ENCODE peak calls at places on chromosomes 2 and 18, in eight cellular contexts. One of them, this sample, is unnamed.

GRCh38 chr2:215465246-215465645 is 29.4 kb upstream of the FN1 start:
- DNase-seq in transverse colon: no peak
- DNase-seq in K562: no peak
- DNase-seq in suprapubic skin: no peak
- DNase-seq in upper lobe of left lung: no peak
- DNase-seq in HCT116: no peak
- DNase-seq in stomach: no peak
- DNase-seq in GM12878: no peak
- DNase-seq in this sample: no peak

GRCh38 chr2:106161938-106162814 is 31.9 kb downstream of the UXS1 start:
- DNase-seq in HCT116: peak; percentile 75
- DNase-seq in transverse colon: no peak
- DNase-seq in upper lobe of left lung: no peak
- DNase-seq in GM12878: no peak
- DNase-seq in K562: no peak
- DNase-seq in stomach: peak; percentile 38
- DNase-seq in suprapubic skin: no peak
- DNase-seq in this sample: no peak

GRCh38 chr2:95309599-95309998 is 12.5 kb downstream of the KCNIP3 start:
- DNase-seq in K562: no peak
- DNase-seq in stomach: no peak
- DNase-seq in GM12878: no peak
- DNase-seq in upper lobe of left lung: no peak
- DNase-seq in HCT116: no peak
- DNase-seq in transverse colon: no peak
- DNase-seq in suprapubic skin: no peak
- DNase-seq in this sample: no peak

GRCh38 chr2:176001903-176002683 is at the start of gene LNPK:
- DNase-seq in stomach: peak; percentile 94
- DNase-seq in suprapubic skin: peak; percentile 94
- DNase-seq in upper lobe of left lung: peak; percentile 99
- DNase-seq in transverse colon: peak; percentile 96
- DNase-seq in HCT116: peak; percentile 55
- DNase-seq in K562: peak; percentile 98
- DNase-seq in GM12878: peak; percentile 50
- DNase-seq in this sample: peak; percentile 98

GRCh38 chr2:15744820-15745219 is 153.2 kb downstream of the DDX1 start:
- DNase-seq in suprapubic skin: no peak
- DNase-seq in stomach: no peak
- DNase-seq in K562: no peak
- DNase-seq in HCT116: no peak
- DNase-seq in GM12878: no peak
- DNase-seq in transverse colon: no peak
- DNase-seq in upper lobe of left lung: no peak
- DNase-seq in this sample: no peak

GRCh38 chr2:23900927-23901322 is 26.0 kb downstream of the ATAD2B start:
- DNase-seq in K562: no peak
- DNase-seq in GM12878: no peak
- DNase-seq in stomach: no peak
- DNase-seq in HCT116: peak; percentile 31
- DNase-seq in suprapubic skin: no peak
- DNase-seq in transverse colon: peak; percentile 23
- DNase-seq in upper lobe of left lung: no peak
- DNase-seq in this sample: no peak

GRCh38 chr2:37555457-37555856 is 116.0 kb downstream of the CDC42EP3 start:
- DNase-seq in K562: no peak
- DNase-seq in HCT116: no peak
- DNase-seq in suprapubic skin: no peak
- DNase-seq in stomach: no peak
- DNase-seq in GM12878: no peak
- DNase-seq in transverse colon: no peak
- DNase-seq in upper lobe of left lung: no peak
- DNase-seq in this sample: no peak

GRCh38 chr18:44079602-44080001 is 601.1 kb upstream of the SETBP1 start:
- DNase-seq in K562: no peak
- DNase-seq in stomach: no peak
- DNase-seq in suprapubic skin: no peak
- DNase-seq in upper lobe of left lung: no peak
- DNase-seq in HCT116: no peak
- DNase-seq in transverse colon: no peak
- DNase-seq in GM12878: no peak
- DNase-seq in this sample: no peak

GRCh38 chr2:46416739-46417403 is 62.5 kb upstream of the TMEM247 start:
- DNase-seq in HCT116: no peak
- DNase-seq in stomach: no peak
- DNase-seq in K562: no peak
- DNase-seq in GM12878: no peak
- DNase-seq in transverse colon: no peak
- DNase-seq in suprapubic skin: no peak
- DNase-seq in upper lobe of left lung: no peak
- DNase-seq in this sample: no peak

GRCh38 chr2:12766421-12766879 is 49.7 kb downstream of the TRIB2 start:
- DNase-seq in suprapubic skin: no peak
- DNase-seq in transverse colon: no peak
- DNase-seq in stomach: no peak
- DNase-seq in GM12878: no peak
- DNase-seq in K562: no peak
- DNase-seq in HCT116: no peak
- DNase-seq in upper lobe of left lung: no peak
- DNase-seq in this sample: peak; percentile 68

GRCh38 chr2:189350515-189351209 is 90.6 kb upstream of the WDR75 start:
- DNase-seq in suprapubic skin: no peak
- DNase-seq in K562: no peak
- DNase-seq in upper lobe of left lung: no peak
- DNase-seq in HCT116: no peak
- DNase-seq in transverse colon: no peak
- DNase-seq in stomach: no peak
- DNase-seq in GM12878: no peak
- DNase-seq in this sample: no peak

GRCh38 chr18:59846814-59847490 is 52.8 kb upstream of the PMAIP1 start:
- DNase-seq in GM12878: peak; percentile 83
- DNase-seq in K562: no peak
- DNase-seq in stomach: peak; percentile 73
- DNase-seq in upper lobe of left lung: no peak
- DNase-seq in suprapubic skin: no peak
- DNase-seq in transverse colon: peak; percentile 80
- DNase-seq in HCT116: no peak
- DNase-seq in this sample: no peak

GRCh38 chr2:144415381-144415780 is 104.5 kb downstream of the ZEB2 start:
- DNase-seq in stomach: no peak
- DNase-seq in suprapubic skin: no peak
- DNase-seq in transverse colon: no peak
- DNase-seq in upper lobe of left lung: no peak
- DNase-seq in HCT116: no peak
- DNase-seq in GM12878: no peak
- DNase-seq in K562: no peak
- DNase-seq in this sample: no peak

GRCh38 chr2:144409241-144409640 is 110.7 kb downstream of the ZEB2 start:
- DNase-seq in HCT116: no peak
- DNase-seq in transverse colon: no peak
- DNase-seq in GM12878: no peak
- DNase-seq in K562: no peak
- DNase-seq in stomach: no peak
- DNase-seq in suprapubic skin: no peak
- DNase-seq in upper lobe of left lung: no peak
- DNase-seq in this sample: no peak

GRCh38 chr2:144414324-144414845 is 105.5 kb downstream of the ZEB2 start:
- DNase-seq in stomach: no peak
- DNase-seq in GM12878: no peak
- DNase-seq in HCT116: no peak
- DNase-seq in transverse colon: no peak
- DNase-seq in upper lobe of left lung: no peak
- DNase-seq in suprapubic skin: peak; percentile 82
- DNase-seq in K562: no peak
- DNase-seq in this sample: no peak

GRCh38 chr2:144407262-144407661 is 112.7 kb downstream of the ZEB2 start:
- DNase-seq in transverse colon: no peak
- DNase-seq in stomach: no peak
- DNase-seq in upper lobe of left lung: no peak
- DNase-seq in HCT116: no peak
- DNase-seq in K562: no peak
- DNase-seq in GM12878: no peak
- DNase-seq in suprapubic skin: no peak
- DNase-seq in this sample: no peak

DNA sequence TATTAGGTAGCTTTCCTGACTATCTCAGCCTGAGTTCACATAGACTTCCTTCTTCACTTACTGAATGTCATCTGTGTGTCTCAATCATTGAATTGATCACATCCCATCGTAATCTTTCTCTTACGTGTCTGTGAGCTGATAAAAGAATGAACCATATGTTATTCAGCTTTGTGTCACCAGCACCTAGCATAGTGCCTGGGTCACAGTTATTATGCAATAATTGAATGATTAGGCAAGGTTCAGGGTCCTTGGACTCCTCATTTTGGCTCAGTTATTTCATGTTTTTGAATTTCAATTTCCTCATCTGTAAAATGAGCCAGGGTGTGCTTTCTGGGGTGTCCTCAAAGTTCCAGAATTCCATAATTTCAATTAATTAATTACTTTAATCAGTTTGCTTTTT is 107.2 kb downstream of the ZEB2 start:
- DNase-seq in K562: no peak
- DNase-seq in stomach: no peak
- DNase-seq in transverse colon: no peak
- DNase-seq in GM12878: no peak
- DNase-seq in suprapubic skin: no peak
- DNase-seq in HCT116: no peak
- DNase-seq in upper lobe of left lung: no peak
- DNase-seq in this sample: no peak
- TF ChIP-seq POLR2AphosphoS5 in K562: no peak
- TF ChIP-seq POLR2AphosphoS5 in stomach: no peak
- TF ChIP-seq POLR2AphosphoS5 in transverse colon: no peak
- TF ChIP-seq POLR2AphosphoS5 in GM12878: no peak
- TF ChIP-seq POLR2AphosphoS5 in suprapubic skin: no peak
- TF ChIP-seq POLR2AphosphoS5 in HCT116: no peak
- TF ChIP-seq POLR2AphosphoS5 in upper lobe of left lung: no peak
- TF ChIP-seq POLR2AphosphoS5 in this sample: peak; percentile 20

GRCh38 chr2:240996161-240996833 is 2.1 kb upstream of the SNED1 start:
- DNase-seq in transverse colon: no peak
- DNase-seq in HCT116: no peak
- DNase-seq in upper lobe of left lung: no peak
- DNase-seq in GM12878: no peak
- DNase-seq in suprapubic skin: peak; percentile 77
- DNase-seq in K562: no peak
- DNase-seq in stomach: peak; percentile 15
- DNase-seq in this sample: no peak
- H3K4me3 ChIP-seq in transverse colon: no peak overlapping the region
- H3K4me3 ChIP-seq in HCT116: no peak overlapping the region
- H3K4me3 ChIP-seq in upper lobe of left lung: no peak overlapping the region
- H3K4me3 ChIP-seq in GM12878: no peak overlapping the region
- H3K4me3 ChIP-seq in suprapubic skin: no peak overlapping the region
- H3K4me3 ChIP-seq in K562: no peak overlapping the region
- H3K4me3 ChIP-seq in stomach: no peak overlapping the region
- H3K4me3 ChIP-seq in this sample: no peak overlapping the region

GRCh38 chr18:21741511-21742322 is 1.1 kb downstream of the MIB1 start:
- DNase-seq in HCT116: no peak
- DNase-seq in suprapubic skin: peak; percentile 84
- DNase-seq in GM12878: no peak
- DNase-seq in upper lobe of left lung: no peak
- DNase-seq in K562: no peak
- DNase-seq in transverse colon: peak; percentile 40
- DNase-seq in stomach: peak; percentile 40
- DNase-seq in this sample: no peak

GRCh38 chr18:21742323-21742687 is 1.7 kb downstream of the MIB1 start:
- DNase-seq in GM12878: no peak
- DNase-seq in transverse colon: no peak
- DNase-seq in suprapubic skin: no peak
- DNase-seq in stomach: no peak
- DNase-seq in upper lobe of left lung: no peak
- DNase-seq in K562: no peak
- DNase-seq in HCT116: no peak
- DNase-seq in this sample: no peak

GRCh38 chr18:21740724-21741510 is at the start of gene MIB1:
- DNase-seq in suprapubic skin: no peak
- DNase-seq in upper lobe of left lung: peak; percentile 96
- DNase-seq in K562: peak; percentile 63
- DNase-seq in GM12878: peak; percentile 83
- DNase-seq in transverse colon: peak; percentile 58
- DNase-seq in HCT116: peak; percentile 89
- DNase-seq in stomach: peak; percentile 99
- DNase-seq in this sample: peak; percentile 100

GRCh38 chr18:21739604-21740473 is 753 bp upstream of the MIB1 start:
- DNase-seq in upper lobe of left lung: peak; percentile 44
- DNase-seq in HCT116: no peak
- DNase-seq in transverse colon: no peak
- DNase-seq in stomach: no peak
- DNase-seq in GM12878: no peak
- DNase-seq in K562: peak; percentile 48
- DNase-seq in suprapubic skin: no peak
- DNase-seq in this sample: no peak

DNA sequence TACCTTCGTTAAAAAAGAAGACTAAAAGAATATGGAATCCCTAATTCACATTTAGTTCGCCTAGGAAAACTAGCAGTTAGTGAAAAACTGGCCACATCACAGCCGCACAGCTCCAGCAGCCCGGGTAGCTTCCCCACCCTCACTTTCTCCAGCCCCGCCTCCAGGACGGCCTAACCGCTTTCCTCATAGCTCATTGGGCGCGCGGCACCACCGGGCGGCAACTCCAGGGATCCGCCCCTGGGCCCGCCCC is 193 bp upstream of the MIB1 start:
- DNase-seq in HCT116: no peak
- DNase-seq in K562: peak; percentile 96
- DNase-seq in transverse colon: peak; percentile 99
- DNase-seq in stomach: no peak
- DNase-seq in suprapubic skin: peak; percentile 98
- DNase-seq in upper lobe of left lung: peak; percentile 98
- DNase-seq in GM12878: no peak
- DNase-seq in this sample: no peak
- TF ChIP-seq POLR2A in HCT116: no peak
- TF ChIP-seq POLR2A in K562: peak; percentile 72
- TF ChIP-seq POLR2A in transverse colon: no peak
- TF ChIP-seq POLR2A in stomach: no peak
- TF ChIP-seq POLR2A in suprapubic skin: no peak
- TF ChIP-seq POLR2A in upper lobe of left lung: no peak
- TF ChIP-seq POLR2A in GM12878: no peak
- TF ChIP-seq POLR2A in this sample: no peak

DNA sequence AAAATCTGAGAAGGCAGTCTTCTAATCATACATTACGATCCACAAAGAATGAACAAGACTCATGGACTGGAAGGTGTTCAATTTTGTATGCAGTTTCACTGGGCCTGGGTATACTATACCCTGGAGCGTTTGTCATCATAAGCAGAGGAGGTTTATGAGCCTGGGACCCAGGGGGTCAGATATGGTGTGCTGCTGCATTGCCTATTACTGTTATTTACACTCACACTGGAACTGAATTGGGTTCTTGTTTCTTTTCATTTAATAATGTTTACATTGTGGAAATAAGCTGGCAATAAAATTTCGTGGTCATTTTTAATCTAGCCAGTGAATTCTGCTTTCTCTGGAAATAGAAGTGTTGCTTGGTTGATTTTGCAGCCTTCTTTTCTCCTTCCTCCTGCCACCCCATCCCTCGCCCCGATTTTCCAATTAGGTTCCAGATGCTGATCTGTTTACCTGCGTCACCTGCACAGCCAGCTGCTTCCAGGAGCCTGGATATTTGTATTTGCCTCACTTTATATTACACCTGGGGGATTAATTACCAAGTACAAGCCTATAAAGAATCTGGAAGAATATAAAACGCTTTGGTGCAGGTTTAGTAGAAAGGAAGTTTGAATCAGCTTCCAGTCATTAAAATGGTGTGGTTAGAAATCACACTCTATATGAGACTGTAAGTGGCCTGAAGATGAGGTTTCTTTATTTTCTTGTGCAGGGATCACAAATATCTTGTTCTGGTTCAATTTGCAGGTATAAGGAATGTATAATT is 234.4 kb downstream of the SOCS6 start:
- DNase-seq in suprapubic skin: no peak
- DNase-seq in HCT116: no peak
- DNase-seq in upper lobe of left lung: no peak
- DNase-seq in K562: no peak
- DNase-seq in stomach: no peak
- DNase-seq in GM12878: no peak
- DNase-seq in transverse colon: no peak
- DNase-seq in this sample: no peak
- TF ChIP-seq POLR2AphosphoS5 in suprapubic skin: no peak
- TF ChIP-seq POLR2AphosphoS5 in HCT116: no peak
- TF ChIP-seq POLR2AphosphoS5 in upper lobe of left lung: no peak
- TF ChIP-seq POLR2AphosphoS5 in K562: no peak
- TF ChIP-seq POLR2AphosphoS5 in stomach: no peak
- TF ChIP-seq POLR2AphosphoS5 in GM12878: no peak
- TF ChIP-seq POLR2AphosphoS5 in transverse colon: no peak
- TF ChIP-seq POLR2AphosphoS5 in this sample: no peak